ENCODE peak calls at places on chromosomes 2 and 18, in eight cellular contexts. One of them, this sample, is unnamed.

GRCh38 chr2:121427187-121427689 is 103.4 kb upstream of the RNU4ATAC start:
- DNase-seq in tibial artery: no peak
- DNase-seq in WERI-Rb-1: no peak
- DNase-seq in IMR-90: no peak
- DNase-seq in cardiac muscle cell: no peak
- DNase-seq in OCI-LY7: no peak
- DNase-seq in upper lobe of right lung: no peak
- DNase-seq in stomach: no peak
- DNase-seq in this sample: no peak

GRCh38 chr2:44164617-44165016 is 4.1 kb upstream of the PPM1B start:
- DNase-seq in OCI-LY7: no peak
- DNase-seq in upper lobe of right lung: no peak
- DNase-seq in tibial artery: no peak
- DNase-seq in WERI-Rb-1: no peak
- DNase-seq in cardiac muscle cell: no peak
- DNase-seq in stomach: no peak
- DNase-seq in IMR-90: no peak
- DNase-seq in this sample: no peak

GRCh38 chr2:66582975-66583842 is 148.3 kb downstream of the MEIS1 start:
- DNase-seq in cardiac muscle cell: no peak
- DNase-seq in OCI-LY7: peak; percentile 1
- DNase-seq in IMR-90: peak; percentile 55
- DNase-seq in tibial artery: no peak
- DNase-seq in stomach: no peak
- DNase-seq in WERI-Rb-1: no peak
- DNase-seq in upper lobe of right lung: no peak
- DNase-seq in this sample: no peak

GRCh38 chr2:239392688-239393400 is 8.0 kb downstream of the HDAC4 start:
- DNase-seq in OCI-LY7: no peak
- DNase-seq in WERI-Rb-1: no peak
- DNase-seq in tibial artery: no peak
- DNase-seq in stomach: no peak
- DNase-seq in upper lobe of right lung: peak; percentile 58
- DNase-seq in IMR-90: no peak
- DNase-seq in cardiac muscle cell: no peak
- DNase-seq in this sample: no peak

GRCh38 chr2:96913398-96914202 is 43.7 kb upstream of the SEMA4C start:
- DNase-seq in OCI-LY7: no peak
- DNase-seq in IMR-90: no peak
- DNase-seq in stomach: no peak
- DNase-seq in cardiac muscle cell: no peak
- DNase-seq in upper lobe of right lung: no peak
- DNase-seq in WERI-Rb-1: no peak
- DNase-seq in tibial artery: no peak
- DNase-seq in this sample: no peak

GRCh38 chr18:72672364-72673151 is 128.4 kb upstream of the CBLN2 start:
- DNase-seq in OCI-LY7: peak; percentile 14
- DNase-seq in cardiac muscle cell: peak; percentile 57
- DNase-seq in tibial artery: no peak
- DNase-seq in WERI-Rb-1: peak; percentile 42
- DNase-seq in IMR-90: peak; percentile 11
- DNase-seq in stomach: no peak
- DNase-seq in upper lobe of right lung: no peak
- DNase-seq in this sample: peak; percentile 66

GRCh38 chr2:170812716-170813585 is 3.7 kb upstream of the GAD1 start:
- DNase-seq in IMR-90: peak; percentile 84
- DNase-seq in WERI-Rb-1: peak; percentile 40
- DNase-seq in OCI-LY7: peak; percentile 85
- DNase-seq in upper lobe of right lung: no peak
- DNase-seq in cardiac muscle cell: peak; percentile 89
- DNase-seq in stomach: no peak
- DNase-seq in tibial artery: no peak
- DNase-seq in this sample: peak; percentile 95

GRCh38 chr18:27605107-27605834 is 420.2 kb upstream of the CHST9 start:
- DNase-seq in IMR-90: peak; percentile 65
- DNase-seq in stomach: peak; percentile 66
- DNase-seq in WERI-Rb-1: peak; percentile 75
- DNase-seq in upper lobe of right lung: no peak
- DNase-seq in cardiac muscle cell: peak; percentile 88
- DNase-seq in OCI-LY7: peak; percentile 57
- DNase-seq in tibial artery: peak; percentile 32
- DNase-seq in this sample: peak; percentile 81

GRCh38 chr2:43083710-43084698 is 142.4 kb downstream of the ZFP36L2 start:
- DNase-seq in WERI-Rb-1: peak; percentile 64
- DNase-seq in OCI-LY7: no peak
- DNase-seq in IMR-90: peak; percentile 55
- DNase-seq in upper lobe of right lung: no peak
- DNase-seq in stomach: no peak
- DNase-seq in cardiac muscle cell: peak; percentile 50
- DNase-seq in tibial artery: no peak
- DNase-seq in this sample: peak; percentile 55

GRCh38 chr2:57602738-57603137 is 443.9 kb upstream of the VRK2 start:
- DNase-seq in IMR-90: no peak
- DNase-seq in upper lobe of right lung: no peak
- DNase-seq in tibial artery: no peak
- DNase-seq in cardiac muscle cell: no peak
- DNase-seq in OCI-LY7: no peak
- DNase-seq in WERI-Rb-1: no peak
- DNase-seq in stomach: no peak
- DNase-seq in this sample: no peak

GRCh38 chr18:79947054-79947755 is 4.2 kb downstream of the SLC66A2 start:
- DNase-seq in upper lobe of right lung: peak; percentile 68
- DNase-seq in stomach: peak; percentile 21
- DNase-seq in IMR-90: peak; percentile 45
- DNase-seq in tibial artery: no peak
- DNase-seq in WERI-Rb-1: peak; percentile 9
- DNase-seq in cardiac muscle cell: no peak
- DNase-seq in OCI-LY7: no peak
- DNase-seq in this sample: no peak

GRCh38 chr2:99864561-99865216 is 277.7 kb downstream of the AFF3 start:
- DNase-seq in OCI-LY7: no peak
- DNase-seq in IMR-90: peak; percentile 67
- DNase-seq in cardiac muscle cell: no peak
- DNase-seq in stomach: no peak
- DNase-seq in WERI-Rb-1: no peak
- DNase-seq in tibial artery: peak; percentile 60
- DNase-seq in upper lobe of right lung: no peak
- DNase-seq in this sample: no peak

GRCh38 chr2:86785456-86785855 is 5.3 kb downstream of the CD8A start:
- DNase-seq in OCI-LY7: no peak
- DNase-seq in cardiac muscle cell: no peak
- DNase-seq in stomach: no peak
- DNase-seq in WERI-Rb-1: no peak
- DNase-seq in IMR-90: no peak
- DNase-seq in upper lobe of right lung: no peak
- DNase-seq in tibial artery: no peak
- DNase-seq in this sample: no peak

GRCh38 chr2:197919487-197919886 is 115.1 kb downstream of the PLCL1 start:
- DNase-seq in upper lobe of right lung: no peak
- DNase-seq in stomach: no peak
- DNase-seq in IMR-90: no peak
- DNase-seq in cardiac muscle cell: no peak
- DNase-seq in WERI-Rb-1: no peak
- DNase-seq in tibial artery: no peak
- DNase-seq in OCI-LY7: no peak
- DNase-seq in this sample: no peak

GRCh38 chr2:230687498-230687897 is 25.1 kb upstream of the CAB39 start:
- DNase-seq in IMR-90: peak; percentile 72
- DNase-seq in upper lobe of right lung: no peak
- DNase-seq in tibial artery: no peak
- DNase-seq in stomach: no peak
- DNase-seq in OCI-LY7: no peak
- DNase-seq in WERI-Rb-1: no peak
- DNase-seq in cardiac muscle cell: no peak
- DNase-seq in this sample: no peak

GRCh38 chr18:12417687-12418086 is 10.0 kb downstream of the PRELID3A start:
- DNase-seq in tibial artery: no peak
- DNase-seq in cardiac muscle cell: peak; percentile 12
- DNase-seq in IMR-90: no peak
- DNase-seq in WERI-Rb-1: no peak
- DNase-seq in stomach: no peak
- DNase-seq in OCI-LY7: no peak
- DNase-seq in upper lobe of right lung: no peak
- DNase-seq in this sample: no peak

GRCh38 chr18:58307441-58307840 is 263.4 kb downstream of the NEDD4L start:
- DNase-seq in OCI-LY7: no peak
- DNase-seq in WERI-Rb-1: no peak
- DNase-seq in IMR-90: no peak
- DNase-seq in stomach: no peak
- DNase-seq in upper lobe of right lung: no peak
- DNase-seq in cardiac muscle cell: no peak
- DNase-seq in tibial artery: no peak
- DNase-seq in this sample: no peak

GRCh38 chr2:55338268-55338667 is 69.2 kb upstream of the MTIF2 start:
- DNase-seq in OCI-LY7: no peak
- DNase-seq in IMR-90: peak; percentile 67
- DNase-seq in cardiac muscle cell: no peak
- DNase-seq in stomach: no peak
- DNase-seq in WERI-Rb-1: no peak
- DNase-seq in tibial artery: no peak
- DNase-seq in upper lobe of right lung: no peak
- DNase-seq in this sample: no peak

GRCh38 chr2:66490588-66491001 is 55.7 kb downstream of the MEIS1 start:
- DNase-seq in IMR-90: peak; percentile 70
- DNase-seq in OCI-LY7: no peak
- DNase-seq in tibial artery: no peak
- DNase-seq in upper lobe of right lung: no peak
- DNase-seq in cardiac muscle cell: no peak
- DNase-seq in stomach: no peak
- DNase-seq in WERI-Rb-1: no peak
- DNase-seq in this sample: no peak

GRCh38 chr2:236167297-236168109 is 683 bp downstream of the GBX2 start:
- DNase-seq in tibial artery: no peak
- DNase-seq in stomach: no peak
- DNase-seq in upper lobe of right lung: peak; percentile 61
- DNase-seq in cardiac muscle cell: peak; percentile 68
- DNase-seq in OCI-LY7: no peak
- DNase-seq in WERI-Rb-1: peak; percentile 43
- DNase-seq in IMR-90: peak; percentile 42
- DNase-seq in this sample: peak; percentile 35

GRCh38 chr2:102122115-102122514 is 20.4 kb upstream of the IL1R1 start:
- DNase-seq in IMR-90: peak; percentile 95
- DNase-seq in upper lobe of right lung: no peak
- DNase-seq in stomach: no peak
- DNase-seq in OCI-LY7: no peak
- DNase-seq in cardiac muscle cell: no peak
- DNase-seq in tibial artery: no peak
- DNase-seq in WERI-Rb-1: no peak
- DNase-seq in this sample: no peak
- H3K4me3 ChIP-seq in IMR-90: no peak overlapping the region
- H3K4me3 ChIP-seq in upper lobe of right lung: no peak overlapping the region
- H3K4me3 ChIP-seq in stomach: no peak overlapping the region
- H3K4me3 ChIP-seq in OCI-LY7: no peak overlapping the region
- H3K4me3 ChIP-seq in cardiac muscle cell: no peak overlapping the region
- H3K4me3 ChIP-seq in tibial artery: no peak overlapping the region
- H3K4me3 ChIP-seq in WERI-Rb-1: no peak overlapping the region
- H3K4me3 ChIP-seq in this sample: no peak overlapping the region

GRCh38 chr2:47735046-47735445 is 47.9 kb upstream of the MSH6 start:
- DNase-seq in tibial artery: no peak
- DNase-seq in IMR-90: no peak
- DNase-seq in cardiac muscle cell: no peak
- DNase-seq in upper lobe of right lung: no peak
- DNase-seq in WERI-Rb-1: no peak
- DNase-seq in stomach: no peak
- DNase-seq in OCI-LY7: no peak
- DNase-seq in this sample: no peak

GRCh38 chr2:47735470-47735869 is 47.5 kb upstream of the MSH6 start:
- DNase-seq in stomach: no peak
- DNase-seq in upper lobe of right lung: no peak
- DNase-seq in IMR-90: no peak
- DNase-seq in OCI-LY7: no peak
- DNase-seq in WERI-Rb-1: no peak
- DNase-seq in tibial artery: no peak
- DNase-seq in cardiac muscle cell: no peak
- DNase-seq in this sample: no peak

GRCh38 chr2:47738331-47738730 is 44.6 kb upstream of the MSH6 start:
- DNase-seq in WERI-Rb-1: no peak
- DNase-seq in tibial artery: no peak
- DNase-seq in OCI-LY7: peak; percentile 87
- DNase-seq in IMR-90: no peak
- DNase-seq in upper lobe of right lung: no peak
- DNase-seq in cardiac muscle cell: no peak
- DNase-seq in stomach: no peak
- DNase-seq in this sample: no peak

GRCh38 chr2:47737191-47737975 is 45.6 kb upstream of the MSH6 start:
- DNase-seq in WERI-Rb-1: no peak
- DNase-seq in upper lobe of right lung: no peak
- DNase-seq in cardiac muscle cell: no peak
- DNase-seq in IMR-90: no peak
- DNase-seq in OCI-LY7: no peak
- DNase-seq in stomach: no peak
- DNase-seq in tibial artery: no peak
- DNase-seq in this sample: no peak

GRCh38 chr2:47735912-47736311 is 47.0 kb upstream of the MSH6 start:
- DNase-seq in stomach: no peak
- DNase-seq in OCI-LY7: peak; percentile 83
- DNase-seq in upper lobe of right lung: no peak
- DNase-seq in tibial artery: no peak
- DNase-seq in IMR-90: no peak
- DNase-seq in cardiac muscle cell: no peak
- DNase-seq in WERI-Rb-1: no peak
- DNase-seq in this sample: no peak
- H3K4me3 ChIP-seq in stomach: no peak overlapping the region
- H3K4me3 ChIP-seq in OCI-LY7: peak overlapping the region; percentile 28
- H3K4me3 ChIP-seq in upper lobe of right lung: no peak overlapping the region
- H3K4me3 ChIP-seq in tibial artery: no peak overlapping the region
- H3K4me3 ChIP-seq in IMR-90: no peak overlapping the region
- H3K4me3 ChIP-seq in cardiac muscle cell: no peak overlapping the region
- H3K4me3 ChIP-seq in WERI-Rb-1: no peak overlapping the region
- H3K4me3 ChIP-seq in this sample: no peak overlapping the region

GRCh38 chr2:101337877-101338276 is 29.4 kb upstream of the RNF149 start:
- DNase-seq in cardiac muscle cell: no peak
- DNase-seq in OCI-LY7: no peak
- DNase-seq in stomach: no peak
- DNase-seq in WERI-Rb-1: no peak
- DNase-seq in tibial artery: no peak
- DNase-seq in upper lobe of right lung: no peak
- DNase-seq in IMR-90: peak; percentile 43
- DNase-seq in this sample: no peak
- H3K4me3 ChIP-seq in cardiac muscle cell: no peak overlapping the region
- H3K4me3 ChIP-seq in OCI-LY7: no peak overlapping the region
- H3K4me3 ChIP-seq in stomach: no peak overlapping the region
- H3K4me3 ChIP-seq in WERI-Rb-1: no peak overlapping the region
- H3K4me3 ChIP-seq in tibial artery: no peak overlapping the region
- H3K4me3 ChIP-seq in upper lobe of right lung: no peak overlapping the region
- H3K4me3 ChIP-seq in IMR-90: no peak overlapping the region
- H3K4me3 ChIP-seq in this sample: no peak overlapping the region

DNA sequence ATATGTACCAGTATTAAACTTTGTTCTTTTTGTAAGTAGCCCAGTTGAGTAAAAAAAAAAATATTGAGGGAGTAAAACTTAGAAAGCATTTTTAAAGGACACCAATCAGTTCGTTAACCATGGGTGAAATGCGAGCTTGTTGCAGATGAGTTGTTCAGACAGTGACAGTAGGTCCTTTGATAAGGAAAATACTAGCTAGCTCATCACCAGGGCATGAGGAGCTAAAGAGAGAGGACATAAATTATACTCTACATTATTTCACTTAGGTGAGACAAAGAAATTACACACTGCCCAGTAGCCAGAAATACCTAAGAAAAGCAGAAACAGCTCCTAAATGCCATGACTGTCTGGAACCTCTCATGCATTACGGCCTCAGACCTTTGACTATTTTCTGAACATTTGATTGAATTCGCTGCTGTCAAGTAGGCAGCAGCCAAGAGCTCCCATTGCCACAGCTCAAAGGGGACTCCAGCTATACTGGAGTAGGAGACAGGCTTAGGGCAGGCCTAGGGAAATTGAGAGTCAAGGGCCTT is 2.6 kb upstream of the HNRNPLL start:
- DNase-seq in WERI-Rb-1: no peak
- DNase-seq in upper lobe of right lung: no peak
- DNase-seq in IMR-90: no peak
- DNase-seq in cardiac muscle cell: no peak
- DNase-seq in stomach: no peak
- DNase-seq in tibial artery: no peak
- DNase-seq in OCI-LY7: peak; percentile 48
- DNase-seq in this sample: no peak
- H3K4me3 ChIP-seq in WERI-Rb-1: no peak overlapping the region
- H3K4me3 ChIP-seq in upper lobe of right lung: no peak overlapping the region
- H3K4me3 ChIP-seq in IMR-90: no peak overlapping the region
- H3K4me3 ChIP-seq in cardiac muscle cell: no peak overlapping the region
- H3K4me3 ChIP-seq in stomach: no peak overlapping the region
- H3K4me3 ChIP-seq in tibial artery: no peak overlapping the region
- H3K4me3 ChIP-seq in OCI-LY7: peak overlapping the region; percentile 2
- H3K4me3 ChIP-seq in this sample: no peak overlapping the region

This sample was measured in A673.